ENCODE peak calls at places on chromosomes 12 and 14, in five cellular contexts. One of them, this sample, is unnamed.

GRCh38 chr12:49960474-49961110 is 1.1 kb upstream of the AQP5 start:
- DNase-seq in left ventricle myocardium inferior: no peak
- DNase-seq in heart left ventricle: no peak
- DNase-seq in HFF-Myc: no peak
- DNase-seq in amniotic stem cell: no peak
- DNase-seq in this sample: no peak

GRCh38 chr12:85835810-85836715 is at the start of gene RASSF9:
- DNase-seq in left ventricle myocardium inferior: peak; percentile 58
- DNase-seq in heart left ventricle: peak; percentile 63
- DNase-seq in HFF-Myc: no peak
- DNase-seq in amniotic stem cell: no peak
- DNase-seq in this sample: peak; percentile 60

GRCh38 chr12:113092478-113093408 is 36.2 kb downstream of the DTX1 start:
- DNase-seq in left ventricle myocardium inferior: peak; percentile 30
- DNase-seq in heart left ventricle: no peak
- DNase-seq in HFF-Myc: no peak
- DNase-seq in amniotic stem cell: no peak
- DNase-seq in this sample: no peak

GRCh38 chr14:34778744-34779143 is 64.4 kb upstream of the CFL2 start:
- DNase-seq in left ventricle myocardium inferior: no peak
- DNase-seq in heart left ventricle: no peak
- DNase-seq in HFF-Myc: no peak
- DNase-seq in amniotic stem cell: no peak
- DNase-seq in this sample: no peak

GRCh38 chr14:33842299-33842698 is 108.6 kb downstream of the EGLN3 start:
- DNase-seq in left ventricle myocardium inferior: no peak
- DNase-seq in heart left ventricle: no peak
- DNase-seq in HFF-Myc: no peak
- DNase-seq in amniotic stem cell: no peak
- DNase-seq in this sample: no peak

GRCh38 chr12:59827767-59828166 is 231.9 kb downstream of the SLC16A7 start:
- DNase-seq in left ventricle myocardium inferior: no peak
- DNase-seq in heart left ventricle: no peak
- DNase-seq in HFF-Myc: no peak
- DNase-seq in amniotic stem cell: no peak
- DNase-seq in this sample: no peak

GRCh38 chr14:50051706-50052105 is 64.7 kb downstream of the VCPKMT start:
- DNase-seq in left ventricle myocardium inferior: no peak
- DNase-seq in heart left ventricle: no peak
- DNase-seq in HFF-Myc: no peak
- DNase-seq in amniotic stem cell: no peak
- DNase-seq in this sample: no peak

GRCh38 chr12:113818833-113819232 is 147.3 kb downstream of the RBM19 start:
- DNase-seq in left ventricle myocardium inferior: no peak
- DNase-seq in heart left ventricle: no peak
- DNase-seq in HFF-Myc: no peak
- DNase-seq in amniotic stem cell: no peak
- DNase-seq in this sample: no peak

GRCh38 chr12:4738541-4738940 is 18.3 kb downstream of the GALNT8 start:
- DNase-seq in left ventricle myocardium inferior: no peak
- DNase-seq in heart left ventricle: no peak
- DNase-seq in HFF-Myc: no peak
- DNase-seq in amniotic stem cell: no peak
- DNase-seq in this sample: no peak

GRCh38 chr14:21669284-21669683 is 4.3 kb downstream of the OR4E1 start:
- DNase-seq in left ventricle myocardium inferior: no peak
- DNase-seq in heart left ventricle: no peak
- DNase-seq in HFF-Myc: no peak
- DNase-seq in amniotic stem cell: no peak
- DNase-seq in this sample: no peak

GRCh38 chr12:17652436-17652835 is 437.6 kb downstream of the RERGL start:
- DNase-seq in left ventricle myocardium inferior: no peak
- DNase-seq in heart left ventricle: no peak
- DNase-seq in HFF-Myc: no peak
- DNase-seq in amniotic stem cell: no peak
- DNase-seq in this sample: no peak

GRCh38 chr14:102590667-102591099 is 1.8 kb upstream of the RCOR1 start:
- DNase-seq in left ventricle myocardium inferior: no peak
- DNase-seq in heart left ventricle: no peak
- DNase-seq in HFF-Myc: no peak
- DNase-seq in amniotic stem cell: no peak
- DNase-seq in this sample: no peak